ENCODE peak calls at places on chromosomes 3 and 15, in seven cellular contexts. One of them, this sample, is unnamed.

GRCh38 chr3:47294392-47294791 is 11.6 kb downstream of the KLHL18 start:
- DNase-seq in AG09319: no peak
- DNase-seq in astrocyte of the spinal cord: no peak
- DNase-seq in mesothelial cell of epicardium: no peak
- DNase-seq in colonic mucosa: no peak
- DNase-seq in endothelial cell of umbilical vein: no peak
- DNase-seq in heart left ventricle: no peak
- DNase-seq in this sample: no peak

GRCh38 chr15:75702431-75702830 is 10.2 kb downstream of the CSPG4 start:
- DNase-seq in AG09319: no peak
- DNase-seq in astrocyte of the spinal cord: no peak
- DNase-seq in mesothelial cell of epicardium: no peak
- DNase-seq in colonic mucosa: no peak
- DNase-seq in endothelial cell of umbilical vein: no peak
- DNase-seq in heart left ventricle: no peak
- DNase-seq in this sample: no peak

GRCh38 chr15:66603301-66604179 is 37.7 kb upstream of the LCTL start:
- DNase-seq in AG09319: no peak
- DNase-seq in astrocyte of the spinal cord: peak; percentile 48
- DNase-seq in mesothelial cell of epicardium: peak; percentile 85
- DNase-seq in colonic mucosa: peak; percentile 68
- DNase-seq in endothelial cell of umbilical vein: peak; percentile 65
- DNase-seq in heart left ventricle: peak; percentile 66
- DNase-seq in this sample: no peak

GRCh38 chr15:36185845-36186244 is 393.6 kb upstream of the CDIN1 start:
- DNase-seq in AG09319: no peak
- DNase-seq in astrocyte of the spinal cord: no peak
- DNase-seq in mesothelial cell of epicardium: no peak
- DNase-seq in colonic mucosa: no peak
- DNase-seq in endothelial cell of umbilical vein: no peak
- DNase-seq in heart left ventricle: no peak
- DNase-seq in this sample: no peak

GRCh38 chr15:89187911-89188514 is 33.4 kb downstream of the RLBP1 start:
- DNase-seq in AG09319: no peak
- DNase-seq in astrocyte of the spinal cord: no peak
- DNase-seq in mesothelial cell of epicardium: no peak
- DNase-seq in colonic mucosa: no peak
- DNase-seq in endothelial cell of umbilical vein: no peak
- DNase-seq in heart left ventricle: no peak
- DNase-seq in this sample: no peak

GRCh38 chr3:142651711-142652110 is 55.5 kb downstream of the PLS1 start:
- DNase-seq in AG09319: no peak
- DNase-seq in astrocyte of the spinal cord: no peak
- DNase-seq in mesothelial cell of epicardium: no peak
- DNase-seq in colonic mucosa: no peak
- DNase-seq in endothelial cell of umbilical vein: no peak
- DNase-seq in heart left ventricle: no peak
- DNase-seq in this sample: no peak

GRCh38 chr3:24590344-24590880 is 95.8 kb upstream of the THRB start:
- DNase-seq in AG09319: no peak
- DNase-seq in astrocyte of the spinal cord: no peak
- DNase-seq in mesothelial cell of epicardium: no peak
- DNase-seq in colonic mucosa: no peak
- DNase-seq in endothelial cell of umbilical vein: peak; percentile 25
- DNase-seq in heart left ventricle: no peak
- DNase-seq in this sample: no peak

GRCh38 chr15:85800460-85801123 is 5.9 kb upstream of the KLHL25 start:
- DNase-seq in AG09319: no peak
- DNase-seq in astrocyte of the spinal cord: peak; percentile 67
- DNase-seq in mesothelial cell of epicardium: no peak
- DNase-seq in colonic mucosa: peak; percentile 90
- DNase-seq in endothelial cell of umbilical vein: no peak
- DNase-seq in heart left ventricle: peak; percentile 83
- DNase-seq in this sample: no peak

GRCh38 chr3:69219101-69219708 is 96.8 kb upstream of the LMOD3 start:
- DNase-seq in AG09319: no peak
- DNase-seq in astrocyte of the spinal cord: no peak
- DNase-seq in mesothelial cell of epicardium: no peak
- DNase-seq in colonic mucosa: no peak
- DNase-seq in endothelial cell of umbilical vein: peak; percentile 45
- DNase-seq in heart left ventricle: no peak
- DNase-seq in this sample: no peak

GRCh38 chr3:138493804-138494606 is 59.6 kb downstream of the ESYT3 start:
- DNase-seq in AG09319: peak; percentile 37
- DNase-seq in astrocyte of the spinal cord: peak; percentile 49
- DNase-seq in mesothelial cell of epicardium: no peak
- DNase-seq in colonic mucosa: no peak
- DNase-seq in endothelial cell of umbilical vein: peak; percentile 13
- DNase-seq in heart left ventricle: no peak
- DNase-seq in this sample: no peak

GRCh38 chr15:42528970-42529369 is 19.6 kb downstream of the LRRC57 start:
- DNase-seq in AG09319: no peak
- DNase-seq in astrocyte of the spinal cord: no peak
- DNase-seq in mesothelial cell of epicardium: no peak
- DNase-seq in colonic mucosa: no peak
- DNase-seq in endothelial cell of umbilical vein: no peak
- DNase-seq in heart left ventricle: no peak
- DNase-seq in this sample: no peak

GRCh38 chr15:92077353-92078080 is 224.0 kb downstream of the SLCO3A1 start:
- DNase-seq in AG09319: peak; percentile 36
- DNase-seq in astrocyte of the spinal cord: peak; percentile 65
- DNase-seq in mesothelial cell of epicardium: peak; percentile 73
- DNase-seq in colonic mucosa: peak; percentile 78
- DNase-seq in endothelial cell of umbilical vein: peak; percentile 16
- DNase-seq in heart left ventricle: peak; percentile 83
- DNase-seq in this sample: no peak

GRCh38 chr15:28113426-28114113 is 14.5 kb upstream of the OCA2 start:
- DNase-seq in AG09319: no peak
- DNase-seq in astrocyte of the spinal cord: no peak
- DNase-seq in mesothelial cell of epicardium: no peak
- DNase-seq in colonic mucosa: no peak
- DNase-seq in endothelial cell of umbilical vein: no peak
- DNase-seq in heart left ventricle: no peak
- DNase-seq in this sample: no peak

DNA sequence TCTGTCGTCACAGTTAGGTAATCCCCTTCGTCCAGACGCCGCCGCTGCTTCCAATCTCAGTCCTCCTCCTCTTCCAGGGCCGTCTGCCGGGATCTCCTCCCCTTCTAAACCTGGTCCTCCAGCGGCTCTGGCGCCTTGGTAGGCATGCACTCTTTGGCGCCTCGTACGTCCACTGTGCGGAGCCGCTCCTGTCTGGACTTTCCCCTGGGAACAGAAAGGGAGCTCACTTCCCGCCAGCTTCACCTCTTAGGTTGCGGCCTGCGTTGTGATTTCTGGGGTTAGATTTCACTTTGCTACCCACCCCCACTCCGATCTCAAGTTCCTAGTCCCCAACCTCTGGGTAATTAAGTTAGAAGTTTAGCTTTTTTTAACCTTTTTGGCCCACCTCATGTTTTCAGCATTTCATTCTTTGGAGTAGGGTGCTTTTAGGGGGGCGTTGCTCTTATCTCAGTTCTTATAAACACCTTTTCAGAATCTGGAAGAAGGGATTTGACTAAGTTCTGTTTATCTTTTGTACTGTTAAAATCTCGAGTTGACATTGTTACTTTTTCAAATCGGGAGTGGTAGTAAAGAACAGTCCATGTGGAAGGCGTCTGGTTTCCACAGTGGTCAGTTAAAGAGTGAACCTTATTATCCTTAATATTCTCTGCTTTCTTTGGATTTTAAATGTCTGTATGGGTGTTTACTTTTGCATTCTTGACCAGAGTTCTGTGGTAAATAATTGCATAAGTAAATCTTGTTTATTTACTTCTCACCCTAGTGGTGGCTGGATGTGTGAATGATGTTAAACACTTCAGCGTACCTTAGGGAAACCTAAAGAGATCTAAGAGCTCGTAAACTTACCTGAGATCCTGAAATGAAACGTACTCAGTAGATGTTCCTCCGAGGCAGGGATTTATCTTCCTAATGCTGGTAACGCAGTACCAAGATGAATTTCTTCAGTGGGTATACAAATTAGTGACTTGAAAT is 611 bp downstream of the CTDSPL2 start:
- DNase-seq in AG09319: peak; percentile 8
- DNase-seq in astrocyte of the spinal cord: peak; percentile 10
- DNase-seq in mesothelial cell of epicardium: no peak
- DNase-seq in colonic mucosa: peak; percentile 70
- DNase-seq in endothelial cell of umbilical vein: peak; percentile 39
- DNase-seq in heart left ventricle: no peak
- DNase-seq in this sample: no peak
- TF ChIP-seq CTCF in AG09319: no peak
- TF ChIP-seq CTCF in astrocyte of the spinal cord: no peak
- TF ChIP-seq CTCF in mesothelial cell of epicardium: no peak
- TF ChIP-seq CTCF in colonic mucosa: peak; percentile 15
- TF ChIP-seq CTCF in endothelial cell of umbilical vein: no peak
- TF ChIP-seq CTCF in heart left ventricle: no peak
- TF ChIP-seq CTCF in this sample: no peak

GRCh38 chr3:71423151-71423906 is 160.2 kb downstream of the FOXP1 start:
- DNase-seq in AG09319: no peak
- DNase-seq in astrocyte of the spinal cord: peak; percentile 46
- DNase-seq in mesothelial cell of epicardium: peak; percentile 59
- DNase-seq in colonic mucosa: peak; percentile 49
- DNase-seq in endothelial cell of umbilical vein: peak; percentile 58
- DNase-seq in heart left ventricle: peak; percentile 40
- DNase-seq in this sample: no peak
- TF ChIP-seq CTCF in AG09319: no peak
- TF ChIP-seq CTCF in astrocyte of the spinal cord: peak; percentile 28
- TF ChIP-seq CTCF in mesothelial cell of epicardium: no peak
- TF ChIP-seq CTCF in colonic mucosa: no peak
- TF ChIP-seq CTCF in endothelial cell of umbilical vein: peak; percentile 30
- TF ChIP-seq CTCF in heart left ventricle: no peak
- TF ChIP-seq CTCF in this sample: no peak

DNA sequence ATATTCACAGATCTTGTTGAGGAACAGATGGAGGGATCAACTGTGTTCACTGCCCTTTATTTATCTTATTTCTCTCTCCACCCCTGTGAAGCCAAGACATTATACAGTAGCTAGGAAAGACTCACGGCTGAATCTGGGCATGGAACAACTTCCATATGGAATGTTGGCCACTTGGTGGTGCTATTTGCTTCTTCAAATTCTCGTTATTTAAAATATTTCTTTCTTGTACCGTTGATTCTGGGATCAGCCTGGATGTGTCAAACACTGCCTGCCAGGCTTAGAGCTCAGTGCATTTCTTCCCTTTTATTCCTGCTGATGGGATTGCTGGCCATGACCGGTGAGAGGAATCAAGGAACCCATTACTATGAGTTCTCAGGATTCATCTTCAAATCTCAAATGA is 17.5 kb upstream of the GASK1A start:
- DNase-seq in AG09319: peak; percentile 20
- DNase-seq in astrocyte of the spinal cord: peak; percentile 51
- DNase-seq in mesothelial cell of epicardium: no peak
- DNase-seq in colonic mucosa: peak; percentile 26
- DNase-seq in endothelial cell of umbilical vein: peak; percentile 55
- DNase-seq in heart left ventricle: no peak
- DNase-seq in this sample: no peak
- TF ChIP-seq CTCF in AG09319: peak; percentile 61
- TF ChIP-seq CTCF in astrocyte of the spinal cord: peak; percentile 52
- TF ChIP-seq CTCF in mesothelial cell of epicardium: peak; percentile 61
- TF ChIP-seq CTCF in colonic mucosa: peak; percentile 50
- TF ChIP-seq CTCF in endothelial cell of umbilical vein: peak; percentile 42
- TF ChIP-seq CTCF in heart left ventricle: peak; percentile 66
- TF ChIP-seq CTCF in this sample: peak; percentile 59

GRCh38 chr3:52110502-52110901 is 43.7 kb downstream of the POC1A start:
- DNase-seq in AG09319: no peak
- DNase-seq in astrocyte of the spinal cord: no peak
- DNase-seq in mesothelial cell of epicardium: no peak
- DNase-seq in colonic mucosa: no peak
- DNase-seq in endothelial cell of umbilical vein: no peak
- DNase-seq in heart left ventricle: no peak
- DNase-seq in this sample: no peak

GRCh38 chr3:52106951-52107611 is 47.1 kb downstream of the POC1A start:
- DNase-seq in AG09319: no peak
- DNase-seq in astrocyte of the spinal cord: no peak
- DNase-seq in mesothelial cell of epicardium: no peak
- DNase-seq in colonic mucosa: no peak
- DNase-seq in endothelial cell of umbilical vein: no peak
- DNase-seq in heart left ventricle: no peak
- DNase-seq in this sample: no peak

GRCh38 chr3:52109556-52110380 is 44.5 kb downstream of the POC1A start:
- DNase-seq in AG09319: no peak
- DNase-seq in astrocyte of the spinal cord: peak; percentile 45
- DNase-seq in mesothelial cell of epicardium: no peak
- DNase-seq in colonic mucosa: no peak
- DNase-seq in endothelial cell of umbilical vein: peak; percentile 79
- DNase-seq in heart left ventricle: peak; percentile 24
- DNase-seq in this sample: no peak

GRCh38 chr3:52112056-52112455 is 42.2 kb downstream of the POC1A start:
- DNase-seq in AG09319: no peak
- DNase-seq in astrocyte of the spinal cord: no peak
- DNase-seq in mesothelial cell of epicardium: no peak
- DNase-seq in colonic mucosa: no peak
- DNase-seq in endothelial cell of umbilical vein: no peak
- DNase-seq in heart left ventricle: no peak
- DNase-seq in this sample: no peak

DNA sequence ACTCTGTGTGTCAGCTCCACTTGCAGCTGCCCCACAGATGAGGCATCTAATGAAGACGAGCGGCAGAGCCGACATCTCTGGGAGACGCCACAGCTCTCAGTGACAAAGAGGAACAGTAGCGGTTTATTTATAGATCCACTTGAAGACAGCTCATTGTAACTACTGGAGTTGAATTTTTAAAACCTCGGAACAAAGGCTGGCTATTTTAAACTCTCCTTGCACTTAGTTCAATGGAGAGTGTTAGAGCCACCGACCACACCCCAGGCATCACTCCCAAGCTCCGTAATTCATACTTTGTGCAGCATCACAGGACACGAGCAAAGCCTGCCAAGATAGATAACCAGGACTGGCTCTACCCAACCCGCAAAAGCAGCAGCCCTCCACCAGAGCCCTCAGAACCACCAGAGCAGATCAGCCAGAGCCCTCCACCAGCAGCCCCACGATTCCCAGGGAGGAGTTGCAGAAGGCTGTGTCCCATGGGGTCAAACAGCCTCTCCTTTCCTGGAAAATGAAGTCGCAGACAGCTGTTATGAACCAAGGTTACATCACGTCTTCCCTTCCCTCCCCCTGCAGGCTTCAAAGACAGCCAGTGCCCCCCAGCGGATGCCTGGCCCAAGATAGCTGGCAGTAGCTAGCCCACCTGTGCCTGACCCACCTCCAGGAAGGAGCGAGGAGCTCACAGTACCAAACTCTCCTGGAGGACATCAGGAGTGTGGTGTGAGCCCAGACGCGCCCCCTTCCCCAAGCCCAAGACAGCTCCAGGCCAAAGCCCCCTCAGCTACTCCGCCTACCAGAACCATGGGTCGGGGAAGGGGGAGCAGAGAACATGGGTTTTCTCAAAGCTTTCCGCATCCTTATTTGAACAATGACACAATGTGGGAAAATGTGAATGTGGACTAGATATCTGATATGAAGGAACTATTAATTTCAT is 45.7 kb downstream of the POC1A start:
- DNase-seq in AG09319: no peak
- DNase-seq in astrocyte of the spinal cord: no peak
- DNase-seq in mesothelial cell of epicardium: no peak
- DNase-seq in colonic mucosa: no peak
- DNase-seq in endothelial cell of umbilical vein: no peak
- DNase-seq in heart left ventricle: peak; percentile 67
- DNase-seq in this sample: no peak
- TF ChIP-seq CTCF in AG09319: peak; percentile 36
- TF ChIP-seq CTCF in astrocyte of the spinal cord: peak; percentile 29
- TF ChIP-seq CTCF in mesothelial cell of epicardium: no peak
- TF ChIP-seq CTCF in colonic mucosa: no peak
- TF ChIP-seq CTCF in endothelial cell of umbilical vein: no peak
- TF ChIP-seq CTCF in heart left ventricle: peak; percentile 49
- TF ChIP-seq CTCF in this sample: no peak

GRCh38 chr15:46636220-46636619 is 1001.4 kb downstream of the SQOR start:
- DNase-seq in AG09319: no peak
- DNase-seq in astrocyte of the spinal cord: no peak
- DNase-seq in mesothelial cell of epicardium: no peak
- DNase-seq in colonic mucosa: no peak
- DNase-seq in endothelial cell of umbilical vein: no peak
- DNase-seq in heart left ventricle: no peak
- DNase-seq in this sample: no peak
- TF ChIP-seq CTCF in AG09319: no peak
- TF ChIP-seq CTCF in astrocyte of the spinal cord: no peak
- TF ChIP-seq CTCF in mesothelial cell of epicardium: no peak
- TF ChIP-seq CTCF in colonic mucosa: no peak
- TF ChIP-seq CTCF in endothelial cell of umbilical vein: no peak
- TF ChIP-seq CTCF in heart left ventricle: no peak
- TF ChIP-seq CTCF in this sample: no peak

This sample was measured in esophagus squamous epithelium.